ENCODE peak calls at places on chromosomes 13 and 19, in six cellular contexts. R, Y, D, J, M and A are unnamed samples.

GRCh38 chr13:25744176-25744575 is 307.6 kb downstream of the SHISA2 start:
- DNase-seq in Y (no peak), M (no peak), J (no peak), R (no peak), D (no peak), A (no peak)

GRCh38 chr19:34481861-34482379 is 362 bp downstream of the WTIP start:
- DNase-seq in M (peak), Y (no peak), D (no peak), R (no peak), J (no peak), A (no peak)

GRCh38 chr13:114035186-114035582 is 61.3 kb upstream of the C13orf46 start:
- DNase-seq in M (no peak), R (no peak), D (no peak), J (no peak), Y (no peak), A (no peak)

GRCh38 chr19:45804959-45805230 is 10.2 kb downstream of the RSPH6A start:
- DNase-seq in Y (no peak), J (no peak), D (no peak), R (no peak), M (no peak), A (no peak)

GRCh38 chr13:100365678-100366077 is 222.9 kb downstream of the GGACT start:
- DNase-seq in Y (no peak), J (no peak), R (no peak), M (no peak), D (no peak), A (no peak)

GRCh38 chr19:17722655-17723240 is 3.5 kb downstream of the MAP1S start:
- DNase-seq in R (no peak), Y (no peak), D (no peak), J (no peak), M (no peak), A (no peak)

GRCh38 chr19:45164577-45165335 is 4.0 kb upstream of the NKPD1 start:
- DNase-seq in M (peak), Y (peak), J (peak), D (peak), R (peak), A (peak)

GRCh38 chr19:15666186-15666585 is 6.7 kb upstream of the CYP4F12 start:
- DNase-seq in J (no peak), R (no peak), M (no peak), D (no peak), Y (no peak), A (no peak)

GRCh38 chr19:3538965-3539742 is at the start of gene TEKTIP1:
- DNase-seq in M (peak), R (peak), D (no peak), Y (no peak), J (peak), A (no peak)

GRCh38 chr13:51524312-51524711 is 60.0 kb upstream of the WDFY2 start:
- DNase-seq in D (peak), J (no peak), Y (no peak), M (peak), R (no peak), A (no peak)

GRCh38 chr19:18423258-18424020 is 4.2 kb downstream of the SSBP4 start:
- DNase-seq in M (no peak), R (no peak), D (no peak), Y (no peak), J (no peak), A (no peak)

GRCh38 chr19:47483200-47483599 is 819 bp downstream of the KPTN start:
- DNase-seq in M (no peak), J (no peak), R (no peak), Y (no peak), D (no peak), A (no peak)

GRCh38 chr19:39082745-39083598 is 1.2 kb upstream of the ACP7 start:
- DNase-seq in R (no peak), Y (no peak), D (no peak), M (no peak), J (no peak), A (no peak)

GRCh38 chr13:102033719-102034446 is 368.0 kb downstream of the FGF14 start:
- DNase-seq in R (no peak), M (no peak), Y (no peak), J (peak), D (no peak), A (no peak)

GRCh38 chr19:48175578-48175977 is 5.1 kb downstream of the ZSWIM9 start:
- DNase-seq in J (no peak), Y (no peak), M (no peak), D (no peak), R (no peak), A (no peak)

GRCh38 chr13:40483601-40484000 is 182.8 kb downstream of the FOXO1 start:
- DNase-seq in Y (peak), M (no peak), D (no peak), R (no peak), J (no peak), A (no peak)

GRCh38 chr13:41960195-41960699 is 662 bp downstream of the VWA8 start:
- DNase-seq in Y (peak), D (peak), M (peak), R (peak), J (no peak), A (peak)

GRCh38 chr13:112106467-112107141 is 39.7 kb downstream of the SOX1 start:
- DNase-seq in R (peak), J (peak), D (no peak), Y (no peak), M (no peak), A (no peak)

GRCh38 chr19:51259348-51260245 is 8.7 kb downstream of the SIGLECL1 start:
- DNase-seq in R (peak), D (peak), J (peak), Y (peak), M (peak), A (no peak)

GRCh38 chr13:109720758-109721184 is 65.6 kb downstream of the IRS2 start:
- DNase-seq in D (no peak), J (no peak), M (no peak), R (no peak), Y (no peak), A (no peak)

GRCh38 chr13:24353736-24354135 is 44.4 kb downstream of the C1QTNF9 start:
- DNase-seq in D (no peak), R (no peak), Y (no peak), M (no peak), J (no peak), A (no peak)

GRCh38 chr13:57874530-57874929 is 243.0 kb downstream of the PCDH17 start:
- DNase-seq in Y (no peak), D (no peak), R (no peak), J (no peak), M (no peak), A (no peak)

DNA sequence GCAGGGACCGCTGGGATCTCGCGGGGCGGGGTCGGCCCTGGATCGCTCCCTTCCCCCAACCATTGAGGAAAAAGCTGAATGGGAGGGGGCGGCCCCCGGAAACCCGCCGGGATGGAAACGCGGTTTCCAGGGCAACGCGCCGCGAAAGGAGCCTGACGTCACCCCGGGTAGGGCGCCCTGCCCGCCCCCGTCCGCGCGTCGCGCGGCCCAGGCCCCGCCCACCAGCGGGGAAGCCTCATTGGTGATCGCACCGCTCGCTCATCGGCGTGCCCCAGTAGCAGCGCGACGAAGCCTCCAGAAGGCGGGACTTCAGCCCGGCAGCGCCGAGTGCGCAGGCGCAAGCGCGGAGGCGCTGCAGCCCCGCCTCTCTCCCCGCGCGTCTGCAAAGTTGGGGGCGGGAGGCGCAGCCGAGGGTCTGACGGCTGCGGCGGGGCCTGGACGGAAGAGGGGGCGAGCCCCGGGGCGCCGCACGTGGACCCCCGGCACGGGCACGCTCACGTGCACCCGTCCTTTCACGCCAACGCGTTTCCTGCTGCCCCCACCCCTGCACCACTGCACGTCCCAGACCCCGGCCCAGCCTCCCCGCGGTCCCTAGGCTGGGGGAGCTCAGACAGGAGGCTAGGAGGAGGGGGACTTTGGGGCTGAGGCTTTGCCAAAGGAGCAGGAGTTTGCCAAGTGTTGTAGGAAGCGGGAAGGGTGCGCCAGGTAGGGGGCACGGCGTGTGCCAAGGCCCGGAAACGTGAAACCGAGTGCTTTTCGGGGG is 8.2 kb upstream of the CIRBP start:
- DNase-seq in Y (peak), M (peak), J (peak), D (peak), R (peak), A (peak)
- TF ChIP-seq EZH2phosphoT487 in Y (no peak), M (no peak), J (no peak), D (no peak), R (no peak), A (no peak)

GRCh38 chr19:9709305-9709704 is 34.4 kb upstream of the ZNF562 start:
- DNase-seq in Y (no peak), M (no peak), J (no peak), R (no peak), D (no peak), A (no peak)
- TF ChIP-seq EZH2phosphoT487 in Y (no peak), M (no peak), J (no peak), R (no peak), D (no peak), A (no peak)

GRCh38 chr13:99018418-99019180 is 40.7 kb upstream of the DOCK9 start:
- DNase-seq in J (no peak), D (no peak), M (peak), Y (no peak), R (no peak), A (no peak)
- TF ChIP-seq EZH2phosphoT487 in J (no peak), D (no peak), M (no peak), Y (no peak), R (no peak), A (no peak)

GRCh38 chr13:87810391-87810801 is 139.2 kb downstream of the SLITRK5 start:
- DNase-seq in J (peak), M (no peak), D (peak), R (peak), Y (peak), A (no peak)
- TF ChIP-seq EZH2phosphoT487 in J (no peak), M (no peak), D (no peak), R (no peak), Y (no peak), A (no peak)

DNA sequence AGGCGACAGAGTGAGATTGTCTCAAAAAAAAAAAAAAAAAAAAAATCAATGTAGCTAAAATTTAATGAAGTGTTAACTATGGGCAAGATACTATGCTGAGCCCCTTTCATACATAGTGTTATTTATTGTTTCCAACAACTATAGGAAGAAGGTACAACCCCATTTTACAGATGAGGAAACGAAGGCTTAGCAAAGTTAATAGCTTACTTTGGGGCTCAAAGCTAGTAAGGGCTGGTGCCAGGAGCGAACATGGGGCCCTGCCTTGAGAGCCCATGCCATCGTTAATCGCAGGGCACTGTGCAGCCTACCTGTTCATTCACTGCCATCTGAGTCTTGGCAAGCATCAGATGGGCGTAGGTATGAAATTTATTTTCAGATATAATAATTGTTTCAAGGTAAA is 1.9 kb upstream of the FRY start:
- DNase-seq in Y (no peak), R (no peak), M (no peak), J (no peak), D (no peak), A (no peak)
- TF ChIP-seq EZH2phosphoT487 in Y (no peak), R (no peak), M (no peak), J (no peak), D (no peak), A (no peak)

GRCh38 chr13:108606424-108606823 is 23.0 kb upstream of the MYO16 start:
- DNase-seq in J (no peak), D (no peak), R (no peak), Y (no peak), M (no peak), A (no peak)

GRCh38 chr13:108610517-108610916 is 18.9 kb upstream of the MYO16 start:
- DNase-seq in R (no peak), Y (no peak), D (no peak), J (no peak), M (no peak), A (no peak)

GRCh38 chr13:108615241-108615640 is 14.2 kb upstream of the MYO16 start:
- DNase-seq in M (no peak), Y (no peak), J (no peak), R (no peak), D (no peak), A (no peak)

DNA sequence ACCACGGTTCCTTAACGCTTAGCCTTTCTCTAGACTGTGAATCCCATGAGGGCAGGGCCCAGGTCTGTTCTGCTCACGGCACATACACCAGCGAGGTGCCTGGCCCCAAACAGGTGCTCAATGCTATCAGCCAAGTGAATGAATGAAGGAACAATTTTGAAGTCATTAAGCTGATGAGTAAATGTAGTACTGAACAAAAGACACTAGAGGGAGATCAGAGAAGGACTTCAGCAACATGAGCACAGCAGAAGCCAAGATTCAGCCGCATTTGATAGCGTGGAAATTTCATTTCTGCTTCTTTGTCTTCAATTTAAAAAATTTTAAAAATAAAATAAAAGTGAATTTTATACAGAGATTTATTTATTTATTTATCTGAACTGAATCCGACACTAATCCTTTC is 20.1 kb upstream of the MYO16 start:
- DNase-seq in D (peak), R (peak), Y (no peak), J (peak), M (peak), A (peak)
- TF ChIP-seq EZH2phosphoT487 in D (no peak), R (no peak), Y (no peak), J (no peak), M (no peak), A (no peak)